ENCODE peak calls at places on chromosomes 16 and 17, in seven cellular contexts. R is H1, Y is HepG2, J is GM12892, W is K562, K is GM12891, G is GM12878. Q is an unnamed sample.

GRCh38 chr17:27318633-27319032 is 24.7 kb downstream of the WSB1 start:
- DNase-seq in J (no peak), W (no peak), K (no peak), R (no peak), Y (no peak), G (no peak), Q (no peak)

GRCh38 chr16:59440-60059 is 5.9 kb downstream of the SNRNP25 start:
- DNase-seq in K (no peak), W (no peak), Y (no peak), J (no peak), R (no peak), G (no peak), Q (no peak)

GRCh38 chr16:48184681-48185080 is 28.9 kb upstream of the ABCC12 start:
- DNase-seq in Y (no peak), R (no peak), W (no peak), G (no peak), J (no peak), K (no peak), Q (no peak)

GRCh38 chr16:6684076-6684673 is 648.5 kb upstream of the RBFOX1 start:
- DNase-seq in G (no peak), R (no peak), W (peak; percentile 21), Y (peak; percentile 5), J (no peak), K (peak; percentile 7), Q (peak; percentile 36)

GRCh38 chr16:85752511-85753420 is 1.9 kb upstream of the C16orf74 start:
- DNase-seq in G (no peak), R (no peak), K (no peak), J (no peak), W (peak; percentile 64), Y (peak; percentile 49), Q (peak; percentile 54)

GRCh38 chr17:79830303-79830702 is 8.9 kb downstream of the CBX4 start:
- DNase-seq in G (no peak), J (no peak), Y (no peak), K (no peak), W (peak; percentile 42), R (no peak), Q (no peak)

GRCh38 chr16:55495616-55496289 is 13.1 kb upstream of the LPCAT2 start:
- DNase-seq in J (no peak), G (no peak), K (no peak), Y (peak; percentile 65), W (no peak), R (no peak), Q (no peak)

GRCh38 chr17:82948081-82948511 is 108.3 kb upstream of the ZNF750 start:
- DNase-seq in K (no peak), J (no peak), G (no peak), R (no peak), Y (no peak), W (no peak), Q (no peak)

GRCh38 chr17:28416703-28417311 is 10.8 kb upstream of the SLC46A1 start:
- DNase-seq in R (no peak), K (peak; percentile 42), Y (peak; percentile 87), J (peak; percentile 41), W (peak; percentile 55), G (no peak), Q (peak; percentile 56)

GRCh38 chr16:22358000-22358399 is 16.4 kb downstream of the CDR2 start:
- DNase-seq in K (no peak), J (no peak), Y (no peak), W (no peak), R (no peak), G (no peak), Q (no peak)
- TF ChIP-seq TAF1 in K (peak; percentile 17), J (no peak), Y (no peak), W (no peak), R (no peak), G (no peak), Q (no peak)

DNA sequence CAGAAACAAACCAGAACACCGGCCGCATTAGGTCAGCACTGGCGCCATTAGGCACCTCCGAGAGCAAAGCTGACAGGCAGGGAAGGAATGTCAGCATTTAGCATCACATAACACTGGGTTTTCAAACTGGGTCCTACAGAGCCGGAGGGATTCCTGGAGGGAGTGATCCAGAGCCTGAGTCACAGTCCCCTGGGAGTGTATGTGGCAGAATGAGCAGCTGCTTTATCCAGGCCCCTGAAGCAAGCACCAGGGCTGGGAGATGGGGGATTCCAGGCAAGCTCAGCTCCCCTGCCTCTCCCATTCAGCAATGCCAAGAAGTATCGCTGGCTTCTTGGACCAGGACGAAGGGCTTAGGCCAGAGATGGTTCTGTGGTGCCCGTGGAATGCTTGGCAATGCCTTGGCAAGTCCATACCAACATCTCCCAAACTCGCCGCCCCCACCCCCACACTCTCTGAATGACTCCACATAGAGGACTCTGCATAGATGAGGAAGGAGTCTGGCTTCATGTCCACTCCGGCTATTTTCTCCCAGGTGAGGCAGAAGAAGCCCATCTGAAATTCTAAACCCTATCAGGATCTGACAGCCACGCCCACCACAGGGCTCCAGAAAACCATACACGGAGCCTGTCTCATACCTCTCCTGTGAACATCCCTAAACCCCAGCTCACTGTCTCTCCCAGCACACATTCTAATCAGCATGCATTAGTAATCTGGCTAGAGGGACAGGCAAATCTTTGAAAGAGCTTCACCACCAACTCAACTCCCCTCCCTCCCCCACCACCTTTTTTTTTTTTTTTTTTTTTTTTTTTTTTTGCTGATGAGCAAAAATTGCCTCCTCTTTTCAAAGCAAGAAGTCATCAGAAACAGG is 20.3 kb downstream of the GAS7 start:
- DNase-seq in Y (no peak), R (peak; percentile 76), J (no peak), W (no peak), G (no peak), K (no peak), Q (no peak)
- TF ChIP-seq TAF1 in Y (no peak), R (no peak), J (no peak), W (no peak), G (no peak), K (no peak), Q (no peak)

GRCh38 chr16:12293913-12294312 is 317.4 kb downstream of the SNX29 start:
- DNase-seq in K (no peak), J (no peak), R (no peak), Y (no peak), W (no peak), G (no peak), Q (no peak)

GRCh38 chr16:12294471-12294870 is 317.9 kb downstream of the SNX29 start:
- DNase-seq in J (no peak), G (no peak), W (no peak), K (no peak), Y (no peak), R (no peak), Q (no peak)

GRCh38 chr16:12290868-12291267 is 314.3 kb downstream of the SNX29 start:
- DNase-seq in W (no peak), R (no peak), K (no peak), G (no peak), J (no peak), Y (no peak), Q (no peak)

GRCh38 chr16:12291989-12292759 is 315.6 kb downstream of the SNX29 start:
- DNase-seq in G (no peak), R (no peak), J (no peak), Y (no peak), W (no peak), K (no peak), Q (no peak)

GRCh38 chr16:12293017-12293618 is 316.6 kb downstream of the SNX29 start:
- DNase-seq in Y (no peak), K (no peak), R (no peak), G (no peak), J (no peak), W (peak; percentile 29), Q (no peak)
- TF ChIP-seq TAF1 in Y (no peak), K (no peak), R (no peak), G (no peak), J (no peak), W (no peak), Q (no peak)

DNA sequence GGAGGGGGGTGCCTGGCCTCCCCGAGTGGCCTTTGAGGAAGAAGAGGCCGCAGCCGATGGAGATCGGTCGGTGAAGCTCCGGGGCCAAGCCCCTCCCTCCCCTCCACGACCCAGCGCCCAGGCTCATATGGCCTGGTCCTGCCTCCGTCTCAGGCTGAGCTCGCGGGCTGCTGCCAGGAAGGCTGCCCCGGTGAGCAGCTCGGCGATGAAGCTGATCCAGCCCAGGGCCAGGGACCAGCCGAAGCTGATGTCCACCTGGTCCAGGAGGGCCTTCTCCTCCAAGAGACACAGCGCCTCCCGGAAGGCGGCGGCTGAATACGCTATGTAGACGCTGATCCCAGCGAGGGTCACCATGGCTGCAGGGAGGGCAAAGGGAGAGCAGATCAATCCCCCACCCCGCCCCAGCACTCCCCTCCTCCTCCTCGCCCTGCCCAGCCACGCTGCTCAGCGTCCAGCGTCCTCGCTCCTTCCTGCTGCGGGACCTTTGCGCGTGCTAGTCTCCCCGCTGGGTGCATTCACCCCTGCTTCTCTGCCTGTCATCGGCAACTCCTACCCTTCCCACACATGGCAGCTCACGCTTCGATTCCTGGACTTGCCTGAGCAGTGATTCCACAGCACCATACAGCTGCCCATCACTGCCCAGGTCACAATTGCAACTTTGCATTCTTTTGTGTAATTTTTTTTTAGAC is 20.5 kb downstream of the TMEM114 start:
- DNase-seq in K (no peak), W (no peak), Y (no peak), G (no peak), R (no peak), J (no peak), Q (no peak)
- TF ChIP-seq TAF1 in K (no peak), W (no peak), Y (peak; percentile 29), G (no peak), R (no peak), J (no peak), Q (no peak)

Q was measured in SK-N-SH.